ENCODE peak calls at places on chromosomes 7 and 10, in nine cellular contexts. P is stimulated activated CD4-positive, alpha-beta T cell treated with anti-CD3 and anti-CD28 coated beads, Interleukin-2, amount 100 ng/mL, for 48 hours; E is GM23248; Q is left ventricle myocardium superior; N is heart right ventricle; Z is GM12892; J is activated CD4-positive, alpha-beta T cell treated with anti-CD3 and anti-CD28 coated beads, Interleukin-2, amount 50 U/mL, for 48 hours; R is psoas muscle; O is IMR-90. A is an unnamed sample.

GRCh38 chr10:1297566-1298301 is 241.5 kb downstream of the WDR37 start:
- DNase-seq in P (no peak), E (no peak), Q (no peak), N (no peak), Z (no peak), J (peak), R (no peak), O (no peak), A (no peak)

GRCh38 chr7:7526006-7526405 is 9.7 kb downstream of the COL28A1 start:
- DNase-seq in P (no peak), E (no peak), Q (no peak), N (no peak), Z (no peak), J (no peak), R (no peak), O (no peak), A (no peak)

GRCh38 chr7:140541513-140542192 is 62.3 kb upstream of the MKRN1 start:
- DNase-seq in P (no peak), E (peak), Q (peak), N (peak), Z (no peak), J (no peak), R (peak), O (peak), A (peak)

GRCh38 chr7:141272417-141272816 is 198.6 kb downstream of the TMEM178B start:
- DNase-seq in P (no peak), E (no peak), Q (no peak), N (no peak), Z (no peak), J (no peak), R (no peak), O (no peak), A (no peak)

GRCh38 chr7:50706469-50706937 is 76.2 kb downstream of the GRB10 start:
- DNase-seq in P (no peak), E (peak), Q (no peak), N (no peak), Z (no peak), J (no peak), R (no peak), O (no peak), A (no peak)

GRCh38 chr10:13462551-13462950 is 66.3 kb downstream of the BEND7 start:
- DNase-seq in P (no peak), E (peak), Q (no peak), N (no peak), Z (no peak), J (no peak), R (no peak), O (peak), A (no peak)

GRCh38 chr10:85642421-85643170 is 724.0 kb downstream of the GRID1 start:
- DNase-seq in P (no peak), E (peak), Q (no peak), N (no peak), Z (no peak), J (no peak), R (no peak), O (no peak), A (no peak)

GRCh38 chr10:628386-629045 is 61.0 kb downstream of the DIP2C start:
- DNase-seq in P (no peak), E (no peak), Q (peak), N (no peak), Z (no peak), J (no peak), R (no peak), O (no peak), A (no peak)

GRCh38 chr10:5975641-5976473 is 1.5 kb downstream of the IL15RA start:
- DNase-seq in P (peak), E (peak), Q (peak), N (no peak), Z (peak), J (peak), R (no peak), O (peak), A (no peak)